ENCODE peak calls at places on chromosomes 1 and 21, in nine cellular contexts. L is colonic mucosa; P is CD4-positive, alpha-beta T cell; D is hepatocyte; B is breast epithelium; H is cardiac muscle cell; J is thoracic aorta; K is tibial artery; U is AG04450. A is an unnamed sample.
A peak's percentile ranks its signal among the peaks of the same experiment; 100 is the strongest.

GRCh38 chr1:228013322-228014234 is 6.8 kb downstream of the WNT3A start:
- DNase-seq in L (no peak), P (no peak), D (no peak), B (peak; percentile 76), H (no peak), J (no peak), K (peak; percentile 59), U (no peak), A (peak; percentile 35)

GRCh38 chr1:211923065-211923464 is 92.5 kb upstream of the LPGAT1 start:
- DNase-seq in L (no peak), P (no peak), D (peak; percentile 62), B (no peak), H (no peak), J (no peak), K (no peak), U (no peak), A (no peak)

GRCh38 chr1:13892141-13892670 is 192.2 kb downstream of the PRDM2 start:
- DNase-seq in L (no peak), P (no peak), D (no peak), B (no peak), H (no peak), J (no peak), K (no peak), U (no peak), A (no peak)

GRCh38 chr1:170395149-170395548 is 136.8 kb upstream of the GORAB start:
- DNase-seq in L (no peak), P (no peak), D (no peak), B (no peak), H (no peak), J (no peak), K (no peak), U (no peak), A (no peak)

GRCh38 chr1:221015159-221015558 is 135.9 kb downstream of the HLX start:
- DNase-seq in L (no peak), P (no peak), D (no peak), B (no peak), H (no peak), J (no peak), K (no peak), U (no peak), A (no peak)

GRCh38 chr1:167720965-167721616 is 691 bp upstream of the MPZL1 start:
- DNase-seq in L (peak; percentile 62), P (no peak), D (peak; percentile 46), B (no peak), H (peak; percentile 41), J (no peak), K (no peak), U (no peak), A (peak; percentile 43)

GRCh38 chr1:90731382-90732050 is 14.4 kb upstream of the BARHL2 start:
- DNase-seq in L (no peak), P (no peak), D (no peak), B (no peak), H (no peak), J (no peak), K (no peak), U (no peak), A (no peak)

GRCh38 chr1:118077331-118078055 is 107.5 kb downstream of the SPAG17 start:
- DNase-seq in L (peak; percentile 19), P (no peak), D (peak; percentile 57), B (no peak), H (peak; percentile 30), J (no peak), K (no peak), U (peak; percentile 11), A (no peak)

GRCh38 chr1:66384258-66384657 is 149.7 kb upstream of the SGIP1 start:
- DNase-seq in L (no peak), P (no peak), D (no peak), B (no peak), H (no peak), J (no peak), K (no peak), U (no peak), A (no peak)

GRCh38 chr1:235999259-235999925 is 65.5 kb downstream of the NID1 start:
- DNase-seq in L (no peak), P (peak; percentile 50), D (no peak), B (no peak), H (no peak), J (no peak), K (no peak), U (peak; percentile 74), A (no peak)

DNA sequence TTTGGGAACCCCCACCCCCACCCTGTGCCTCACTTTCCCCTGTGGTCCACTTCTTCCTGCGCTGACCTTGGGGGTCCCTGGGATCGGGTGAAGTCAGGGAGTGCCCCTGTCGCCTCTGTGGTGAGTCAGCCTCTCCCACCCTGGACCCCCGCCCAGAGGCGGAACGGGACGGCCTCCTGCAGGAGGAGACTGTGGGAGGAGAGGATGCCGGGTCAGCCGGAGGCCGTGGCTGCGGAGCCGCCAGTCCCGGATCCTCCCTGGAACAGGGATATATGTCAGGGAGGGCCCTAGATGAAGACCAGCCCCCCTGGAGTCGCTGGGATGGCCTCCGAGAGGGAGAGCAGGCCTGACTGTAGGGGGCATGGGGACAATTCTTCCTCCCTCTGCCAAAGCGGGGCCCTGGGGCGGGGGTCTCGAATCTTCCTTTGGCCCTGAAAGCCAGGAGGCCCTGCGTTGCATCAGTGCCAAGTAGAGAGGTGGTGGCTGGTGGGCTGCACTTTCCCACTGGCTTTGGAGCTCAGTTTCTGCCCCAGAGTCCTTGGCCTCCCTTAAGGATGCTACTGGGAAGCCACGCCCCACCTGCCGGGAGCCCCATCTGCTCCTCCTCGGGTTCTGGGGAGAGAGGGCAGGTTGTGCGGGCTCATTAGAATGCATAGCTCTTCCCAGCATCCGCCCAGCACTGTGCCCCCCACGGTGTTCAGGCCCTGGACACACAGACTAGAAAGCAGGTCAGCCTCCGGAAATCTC is 930 bp downstream of the ARHGEF10L start:
- DNase-seq in L (peak; percentile 64), P (no peak), D (peak; percentile 73), B (no peak), H (peak; percentile 48), J (no peak), K (peak; percentile 90), U (no peak), A (no peak)
- H3K27ac ChIP-seq in L (peak overlapping the region; percentile 70), P (no peak overlapping the region), D (peak overlapping the region; percentile 89), B (peak overlapping the region; percentile 91), H (peak overlapping the region; percentile 90), J (peak overlapping the region; percentile 99), K (peak overlapping the region; percentile 100), U (peak overlapping the region; percentile 75), A (peak overlapping the region; percentile 81)

DNA sequence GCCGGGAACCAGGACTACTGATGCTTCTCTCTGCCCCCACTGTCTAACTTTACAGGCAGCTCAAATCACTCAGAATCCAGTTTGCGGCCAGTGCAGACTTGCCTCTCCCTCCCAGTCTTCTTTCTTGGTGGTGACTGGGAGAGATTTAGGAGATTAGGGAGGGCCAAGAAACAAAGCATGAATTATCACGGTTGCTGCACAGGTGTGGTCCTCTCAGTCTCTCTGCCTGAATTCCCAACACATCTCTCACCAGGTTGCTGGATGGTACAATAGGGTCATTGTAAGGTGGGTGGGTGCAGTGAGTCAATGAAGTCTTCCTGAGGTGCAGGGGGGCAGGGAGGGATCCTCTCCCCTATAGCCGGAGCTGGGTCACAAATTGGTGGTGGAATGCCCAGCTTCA is 12.6 kb downstream of the S100A11 start:
- DNase-seq in L (no peak), P (no peak), D (no peak), B (no peak), H (no peak), J (no peak), K (no peak), U (no peak), A (no peak)
- H3K27ac ChIP-seq in L (no peak overlapping the region), P (no peak overlapping the region), D (no peak overlapping the region), B (peak overlapping the region; percentile 10), H (no peak overlapping the region), J (no peak overlapping the region), K (no peak overlapping the region), U (no peak overlapping the region), A (no peak overlapping the region)

DNA sequence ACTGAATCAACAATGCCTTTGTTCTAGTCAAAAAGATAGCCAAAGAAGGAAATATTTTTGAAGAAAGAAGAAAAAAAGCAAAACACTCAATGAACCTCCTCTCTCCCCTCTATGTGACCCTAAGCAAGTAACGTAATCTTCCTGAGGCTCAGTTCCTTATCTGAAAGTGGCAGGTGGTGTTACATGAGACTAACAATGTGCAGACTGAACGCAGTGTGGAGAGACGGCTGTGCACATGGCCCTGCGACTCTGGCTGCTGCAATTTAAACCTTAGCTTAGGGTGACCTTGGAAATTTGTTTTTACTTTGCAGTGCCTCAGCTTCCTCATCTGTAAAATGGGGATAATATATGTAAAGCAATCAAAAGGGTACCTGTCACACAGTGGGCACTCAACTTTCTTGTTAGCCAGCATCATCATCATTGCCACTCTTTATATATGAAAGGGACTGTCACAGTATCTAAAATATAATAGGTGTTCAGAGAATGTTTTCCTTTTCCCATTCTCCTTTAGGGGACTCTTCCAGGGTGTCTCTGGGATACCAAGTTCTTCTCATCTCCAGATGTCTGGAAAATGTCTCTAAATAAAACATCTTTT is 100.1 kb upstream of the JUN start:
- DNase-seq in L (no peak), P (no peak), D (no peak), B (no peak), H (peak; percentile 77), J (no peak), K (no peak), U (no peak), A (no peak)
- H3K27ac ChIP-seq in L (peak overlapping the region; percentile 59), P (no peak overlapping the region), D (peak overlapping the region; percentile 88), B (peak overlapping the region; percentile 57), H (peak overlapping the region; percentile 74), J (peak overlapping the region; percentile 83), K (peak overlapping the region; percentile 84), U (peak overlapping the region; percentile 88), A (no peak overlapping the region)

GRCh38 chr21:44802396-44803153 is 955 bp upstream of the UBE2G2 start:
- DNase-seq in L (no peak), P (no peak), D (peak; percentile 33), B (no peak), H (peak; percentile 20), J (no peak), K (no peak), U (no peak), A (no peak)

GRCh38 chr21:44797775-44798174 is 3.8 kb downstream of the UBE2G2 start:
- DNase-seq in L (no peak), P (no peak), D (no peak), B (no peak), H (no peak), J (no peak), K (no peak), U (no peak), A (no peak)

GRCh38 chr21:44800971-44801467 is 601 bp downstream of the UBE2G2 start:
- DNase-seq in L (peak; percentile 32), P (peak; percentile 11), D (peak; percentile 37), B (no peak), H (peak; percentile 44), J (no peak), K (no peak), U (no peak), A (no peak)

GRCh38 chr21:44801468-44802395 is at the start of gene UBE2G2:
- DNase-seq in L (peak; percentile 87), P (peak; percentile 82), D (peak; percentile 90), B (peak; percentile 76), H (peak; percentile 88), J (no peak), K (peak; percentile 87), U (no peak), A (peak; percentile 91)

GRCh38 chr21:44800103-44800502 is 1.5 kb downstream of the UBE2G2 start:
- DNase-seq in L (peak; percentile 63), P (no peak), D (peak; percentile 70), B (no peak), H (peak; percentile 69), J (no peak), K (no peak), U (no peak), A (peak; percentile 63)
- H3K27ac ChIP-seq in L (no peak overlapping the region), P (no peak overlapping the region), D (no peak overlapping the region), B (no peak overlapping the region), H (no peak overlapping the region), J (no peak overlapping the region), K (no peak overlapping the region), U (no peak overlapping the region), A (no peak overlapping the region)